ENCODE peak calls at places on chromosomes 3 and 15, in ten cellular contexts. U is heart right ventricle, S is CD14-positive monocyte, Y is thoracic aorta, O is AG09319, Z is foreskin keratinocyte, C is body of pancreas, F is neural crest cell, X is A549, M is right lobe of liver. R is an unnamed sample.

GRCh38 chr15:31330836-31331235 is 4.2 kb downstream of the KLF13 start:
- DNase-seq in U (peak), Y (no peak), X (no peak), O (no peak), Z (no peak), C (peak), M (peak), S (no peak), F (no peak), R (no peak)

GRCh38 chr15:55007561-55007960 is 189.2 kb downstream of the RSL24D1 start:
- DNase-seq in F (no peak), X (no peak), S (no peak), Z (no peak), M (no peak), Y (no peak), C (no peak), O (no peak), U (peak), R (no peak)

GRCh38 chr15:56102401-56102800 is 109.0 kb upstream of the NEDD4 start:
- DNase-seq in Z (no peak), X (no peak), Y (no peak), U (peak), C (no peak), S (no peak), F (no peak), O (no peak), M (no peak), R (no peak)

GRCh38 chr3:38655708-38656300 is 6.3 kb upstream of the SCN5A start:
- DNase-seq in X (peak), M (no peak), U (no peak), S (peak), F (peak), C (no peak), Y (no peak), O (no peak), Z (no peak), R (peak)

GRCh38 chr15:84909029-84909428 is 24.6 kb downstream of the SLC28A1 start:
- DNase-seq in Y (no peak), X (no peak), U (no peak), M (no peak), O (no peak), S (no peak), F (no peak), C (no peak), Z (no peak), R (no peak)

GRCh38 chr3:121018917-121019321 is 110.9 kb downstream of the STXBP5L start:
- DNase-seq in C (no peak), Y (no peak), X (no peak), O (no peak), U (no peak), M (no peak), F (no peak), Z (peak), S (no peak), R (no peak)

GRCh38 chr3:171542976-171543375 is 82.8 kb upstream of the TNIK start:
- DNase-seq in C (no peak), Z (no peak), X (no peak), Y (no peak), O (no peak), M (no peak), F (no peak), U (no peak), S (no peak), R (no peak)

GRCh38 chr15:70120109-70120508 is 22.4 kb upstream of the TLE3 start:
- DNase-seq in X (no peak), U (no peak), Y (no peak), S (no peak), M (peak), O (no peak), C (no peak), F (no peak), Z (no peak), R (no peak)

GRCh38 chr3:134681527-134681910 is 30.7 kb upstream of the KY start:
- DNase-seq in F (no peak), X (no peak), U (no peak), C (no peak), M (no peak), S (no peak), Y (no peak), Z (no peak), O (no peak), R (no peak)

GRCh38 chr3:49476563-49476962 is 6.5 kb downstream of the DAG1 start:
- DNase-seq in Y (no peak), F (no peak), O (no peak), X (no peak), S (no peak), M (no peak), U (no peak), C (no peak), Z (no peak), R (no peak)

GRCh38 chr3:151552589-151552988 is 91.7 kb upstream of the IGSF10 start:
- DNase-seq in C (no peak), M (no peak), O (no peak), X (no peak), S (no peak), Z (no peak), F (no peak), U (no peak), Y (no peak), R (no peak)

GRCh38 chr3:120693439-120694172 is 11.6 kb upstream of the HGD start:
- DNase-seq in O (peak), M (no peak), C (no peak), S (no peak), F (no peak), X (peak), Y (no peak), Z (peak), U (no peak), R (no peak)

GRCh38 chr3:95418251-95418650 is 1355.4 kb downstream of the NSUN3 start:
- DNase-seq in O (no peak), M (no peak), F (no peak), X (no peak), Z (no peak), U (no peak), C (no peak), Y (no peak), S (no peak), R (no peak)

GRCh38 chr3:87691109-87691508 is 367.7 kb downstream of the CGGBP1 start:
- DNase-seq in O (no peak), Y (no peak), U (no peak), X (no peak), F (no peak), Z (peak), M (no peak), C (no peak), S (no peak), R (no peak)

GRCh38 chr3:195907730-195908438 is 467 bp downstream of the TNK2 start:
- DNase-seq in C (peak), F (no peak), Z (no peak), Y (no peak), S (peak), O (no peak), X (peak), U (peak), M (peak), R (peak)

GRCh38 chr15:36903922-36904479 is 196.3 kb downstream of the MEIS2 start:
- DNase-seq in O (no peak), C (peak), U (no peak), Y (no peak), Z (peak), S (no peak), M (no peak), X (no peak), F (no peak), R (no peak)

GRCh38 chr3:151434151-151434890 is 26.5 kb downstream of the IGSF10 start:
- DNase-seq in Z (peak), S (no peak), M (no peak), F (no peak), Y (no peak), O (peak), C (no peak), U (no peak), X (peak), R (no peak)

GRCh38 chr15:61195116-61196002 is 33.7 kb downstream of the RORA start:
- DNase-seq in X (peak), C (no peak), F (peak), S (no peak), Y (no peak), Z (no peak), O (no peak), M (no peak), U (no peak), R (peak)

GRCh38 chr15:62841269-62841628 is 201.3 kb upstream of the TPM1 start:
- DNase-seq in X (no peak), C (no peak), Y (no peak), S (no peak), O (no peak), M (no peak), F (no peak), Z (no peak), U (no peak), R (no peak)

GRCh38 chr3:129824926-129825541 is 68.5 kb downstream of the TMCC1 start:
- DNase-seq in X (peak), Y (no peak), U (peak), O (no peak), C (peak), S (no peak), M (no peak), F (peak), Z (no peak), R (peak)

DNA sequence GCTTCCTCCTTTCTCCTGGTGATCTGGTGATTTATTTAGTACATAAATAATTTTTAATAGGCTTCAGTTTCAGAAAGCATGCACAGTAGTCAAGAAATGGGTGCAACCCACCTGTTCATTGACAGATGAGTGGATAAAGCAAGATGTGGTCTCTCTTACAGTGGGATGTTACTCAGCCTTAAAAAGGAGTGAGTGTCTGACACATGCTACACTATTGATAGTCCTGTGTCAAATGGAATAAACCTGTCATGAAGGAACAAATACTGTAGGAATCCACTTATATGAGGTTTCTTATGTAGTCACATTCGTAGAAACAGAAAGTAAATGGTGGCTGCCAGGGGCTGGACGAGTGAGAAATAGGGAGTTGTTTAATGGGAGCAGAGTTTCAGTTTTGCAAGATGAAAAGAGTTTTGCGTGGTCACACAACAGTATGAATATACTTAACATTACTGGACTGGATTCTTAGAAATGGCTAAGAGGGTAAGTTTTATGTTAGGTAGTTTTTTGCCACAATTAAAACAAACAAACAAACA is 56.0 kb upstream of the PPARG start:
- DNase-seq in U (no peak), S (no peak), C (no peak), M (no peak), Y (no peak), F (no peak), O (no peak), Z (no peak), X (no peak), R (no peak)
- TF ChIP-seq CTCF in U (no peak), S (no peak), C (no peak), M (no peak), Y (no peak), F (no peak), O (no peak), Z (no peak), X (no peak), R (no peak)

GRCh38 chr15:98868564-98868963 is 139.0 kb downstream of the PGPEP1L start:
- DNase-seq in F (no peak), M (no peak), U (no peak), Y (no peak), X (peak), Z (no peak), S (no peak), C (no peak), O (no peak), R (no peak)

GRCh38 chr15:98874359-98874758 is 133.2 kb downstream of the PGPEP1L start:
- DNase-seq in C (no peak), M (no peak), S (no peak), Y (no peak), Z (no peak), F (no peak), O (no peak), U (no peak), X (no peak), R (no peak)

GRCh38 chr15:98873441-98874218 is 134.0 kb downstream of the PGPEP1L start:
- DNase-seq in Y (no peak), C (no peak), S (peak), O (no peak), U (no peak), Z (peak), X (peak), F (no peak), M (no peak), R (no peak)

GRCh38 chr15:98872777-98873176 is 134.8 kb downstream of the PGPEP1L start:
- DNase-seq in X (peak), M (no peak), F (no peak), Z (no peak), O (no peak), C (no peak), Y (no peak), S (no peak), U (no peak), R (no peak)

GRCh38 chr15:98870788-98871187 is 136.8 kb downstream of the PGPEP1L start:
- DNase-seq in C (peak), Y (no peak), Z (no peak), M (no peak), F (no peak), U (peak), O (no peak), X (no peak), S (no peak), R (no peak)
- TF ChIP-seq CTCF in C (no peak), Y (no peak), Z (no peak), M (no peak), F (no peak), U (no peak), O (no peak), X (no peak), S (no peak), R (no peak)

GRCh38 chr3:107208100-107208499 is 169.1 kb upstream of the CCDC54 start:
- DNase-seq in O (peak), X (peak), M (no peak), S (no peak), Y (no peak), C (peak), U (peak), Z (peak), F (no peak), R (no peak)

GRCh38 chr3:107204121-107204520 is 173.1 kb upstream of the CCDC54 start:
- DNase-seq in O (no peak), S (no peak), M (no peak), C (no peak), Z (no peak), X (no peak), U (no peak), Y (no peak), F (no peak), R (no peak)

GRCh38 chr3:107205354-107205753 is 171.9 kb upstream of the CCDC54 start:
- DNase-seq in X (no peak), U (no peak), C (no peak), M (no peak), S (no peak), F (no peak), Z (no peak), O (no peak), Y (no peak), R (no peak)

GRCh38 chr3:107206945-107207344 is 170.3 kb upstream of the CCDC54 start:
- DNase-seq in O (no peak), X (no peak), Y (no peak), U (no peak), Z (no peak), C (no peak), F (no peak), M (no peak), S (no peak), R (no peak)

DNA sequence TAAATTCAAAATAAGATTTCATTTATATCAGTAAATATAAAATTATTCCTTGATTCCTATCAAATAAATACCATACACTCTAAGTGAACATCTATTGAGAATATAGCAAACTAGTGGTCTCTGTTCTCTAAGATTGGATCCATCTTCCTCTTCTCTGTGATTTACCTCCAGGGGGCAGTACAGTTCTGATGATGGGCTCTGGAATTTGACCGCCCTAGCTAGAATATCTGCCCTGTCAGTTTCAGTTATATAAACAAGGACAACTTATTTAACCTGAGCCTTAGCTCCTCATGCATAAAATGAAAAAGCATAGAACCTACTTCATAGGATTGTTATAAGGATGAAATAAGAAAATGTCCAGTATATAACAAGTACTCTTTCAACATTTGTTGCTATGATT is 171.1 kb upstream of the CCDC54 start:
- DNase-seq in O (peak), U (peak), Z (peak), S (no peak), X (peak), M (no peak), Y (no peak), C (no peak), F (peak), R (peak)
- TF ChIP-seq CTCF in O (peak), U (peak), Z (peak), S (peak), X (peak), M (peak), Y (no peak), C (peak), F (peak), R (peak)

DNA sequence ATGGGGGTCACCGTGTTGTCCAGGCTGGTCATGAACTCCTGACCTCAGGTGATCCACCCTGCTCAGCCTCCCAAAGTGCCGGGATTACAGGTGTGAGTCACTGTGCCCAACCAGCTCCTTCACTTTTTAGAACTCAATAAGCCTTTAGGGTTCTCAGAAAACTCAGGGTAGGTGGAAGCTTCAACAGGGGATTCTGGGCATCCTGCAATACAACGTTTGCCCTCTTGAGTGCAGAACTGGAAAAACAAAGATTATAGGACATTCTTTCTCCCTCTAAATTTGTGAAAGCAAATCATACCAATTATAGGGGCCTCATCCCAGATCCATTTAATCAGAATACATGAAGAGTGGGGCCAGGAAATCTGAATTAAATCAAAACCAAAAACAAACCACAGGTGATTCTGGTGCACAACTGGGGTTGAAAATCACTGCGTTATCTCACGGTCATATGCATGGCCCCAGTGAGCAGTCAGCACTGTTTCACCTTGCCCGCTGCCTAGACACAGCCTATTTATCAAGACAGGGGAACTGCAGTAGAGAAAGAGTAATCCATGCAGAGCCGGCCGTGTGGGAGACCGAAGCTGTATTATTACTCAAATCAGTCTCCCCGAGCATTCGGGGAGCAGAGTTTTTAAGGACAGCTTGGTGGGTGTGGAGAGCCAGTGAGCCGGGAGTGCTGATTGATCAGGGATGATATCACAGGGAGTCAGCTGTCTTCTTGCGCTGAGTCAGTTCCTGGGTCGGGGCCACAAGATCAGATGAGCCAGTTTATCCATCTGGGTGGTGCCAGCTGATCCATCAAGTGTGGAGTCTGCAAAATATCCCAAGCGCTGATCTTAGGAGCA is 58.4 kb downstream of the TMEM44 start:
- DNase-seq in S (no peak), Z (no peak), C (no peak), M (no peak), Y (no peak), X (no peak), F (no peak), O (no peak), U (no peak), R (no peak)
- TF ChIP-seq CTCF in S (no peak), Z (peak), C (no peak), M (no peak), Y (no peak), X (no peak), F (no peak), O (peak), U (no peak), R (no peak)

GRCh38 chr3:58452176-58452575 is 18.5 kb upstream of the PDHB start:
- DNase-seq in U (no peak), C (no peak), M (no peak), Z (no peak), O (no peak), S (no peak), Y (no peak), X (no peak), F (no peak), R (no peak)
- TF ChIP-seq CTCF in U (no peak), C (no peak), M (no peak), Z (no peak), O (no peak), S (no peak), Y (no peak), X (no peak), F (no peak), R (no peak)

GRCh38 chr15:49382394-49382793 is 40.6 kb upstream of the FGF7 start:
- DNase-seq in U (no peak), Y (no peak), S (no peak), F (no peak), X (no peak), C (no peak), M (no peak), O (no peak), Z (no peak), R (no peak)
- TF ChIP-seq CTCF in U (no peak), Y (no peak), S (no peak), F (no peak), X (no peak), C (no peak), M (no peak), O (no peak), Z (no peak), R (no peak)